ENCODE peak calls at places on chromosomes 2 and 18, in six cellular contexts. One of them, this sample, is unnamed.

GRCh38 chr2:174931724-174932123 is 73.5 kb downstream of the CHN1 start:
- DNase-seq in midbrain: no peak
- DNase-seq in fibroblast of mammary gland: peak
- DNase-seq in stimulated activated CD8-positive, alpha-beta memory T cell treated with anti-CD3 and anti-CD28 coated beads, Interleukin-15, amount 100 ng/mL, for 24 hours: no peak
- DNase-seq in AG04450: peak
- DNase-seq in GM12891: no peak
- DNase-seq in this sample: no peak

GRCh38 chr18:58979615-58980014 is 114.9 kb downstream of the ZNF532 start:
- DNase-seq in GM12891: no peak
- DNase-seq in midbrain: no peak
- DNase-seq in stimulated activated CD8-positive, alpha-beta memory T cell treated with anti-CD3 and anti-CD28 coated beads, Interleukin-15, amount 100 ng/mL, for 24 hours: no peak
- DNase-seq in fibroblast of mammary gland: no peak
- DNase-seq in AG04450: no peak
- DNase-seq in this sample: no peak

GRCh38 chr2:236166157-236166780 is 1.9 kb downstream of the GBX2 start:
- DNase-seq in midbrain: no peak
- DNase-seq in stimulated activated CD8-positive, alpha-beta memory T cell treated with anti-CD3 and anti-CD28 coated beads, Interleukin-15, amount 100 ng/mL, for 24 hours: no peak
- DNase-seq in AG04450: no peak
- DNase-seq in fibroblast of mammary gland: no peak
- DNase-seq in GM12891: no peak
- DNase-seq in this sample: no peak

GRCh38 chr2:116955646-116956045 is 858.8 kb upstream of the DDX18 start:
- DNase-seq in midbrain: no peak
- DNase-seq in AG04450: no peak
- DNase-seq in fibroblast of mammary gland: no peak
- DNase-seq in stimulated activated CD8-positive, alpha-beta memory T cell treated with anti-CD3 and anti-CD28 coated beads, Interleukin-15, amount 100 ng/mL, for 24 hours: no peak
- DNase-seq in GM12891: no peak
- DNase-seq in this sample: no peak

GRCh38 chr2:75632813-75633212 is 13.8 kb upstream of the MRPL19 start:
- DNase-seq in GM12891: no peak
- DNase-seq in AG04450: no peak
- DNase-seq in fibroblast of mammary gland: no peak
- DNase-seq in stimulated activated CD8-positive, alpha-beta memory T cell treated with anti-CD3 and anti-CD28 coated beads, Interleukin-15, amount 100 ng/mL, for 24 hours: no peak
- DNase-seq in midbrain: no peak
- DNase-seq in this sample: no peak

GRCh38 chr2:226508005-226508404 is 291.6 kb downstream of the IRS1 start:
- DNase-seq in fibroblast of mammary gland: no peak
- DNase-seq in GM12891: no peak
- DNase-seq in stimulated activated CD8-positive, alpha-beta memory T cell treated with anti-CD3 and anti-CD28 coated beads, Interleukin-15, amount 100 ng/mL, for 24 hours: no peak
- DNase-seq in midbrain: no peak
- DNase-seq in AG04450: no peak
- DNase-seq in this sample: no peak

GRCh38 chr2:185507703-185508102 is 230.9 kb upstream of the FSIP2 start:
- DNase-seq in AG04450: no peak
- DNase-seq in midbrain: no peak
- DNase-seq in GM12891: no peak
- DNase-seq in fibroblast of mammary gland: no peak
- DNase-seq in stimulated activated CD8-positive, alpha-beta memory T cell treated with anti-CD3 and anti-CD28 coated beads, Interleukin-15, amount 100 ng/mL, for 24 hours: no peak
- DNase-seq in this sample: no peak

GRCh38 chr2:145595296-145595695 is 1075.4 kb upstream of the ZEB2 start:
- DNase-seq in stimulated activated CD8-positive, alpha-beta memory T cell treated with anti-CD3 and anti-CD28 coated beads, Interleukin-15, amount 100 ng/mL, for 24 hours: no peak
- DNase-seq in fibroblast of mammary gland: peak
- DNase-seq in GM12891: no peak
- DNase-seq in midbrain: no peak
- DNase-seq in AG04450: no peak
- DNase-seq in this sample: no peak

GRCh38 chr2:11147263-11147662 is 8.0 kb upstream of the SLC66A3 start:
- DNase-seq in fibroblast of mammary gland: no peak
- DNase-seq in stimulated activated CD8-positive, alpha-beta memory T cell treated with anti-CD3 and anti-CD28 coated beads, Interleukin-15, amount 100 ng/mL, for 24 hours: no peak
- DNase-seq in midbrain: no peak
- DNase-seq in GM12891: no peak
- DNase-seq in AG04450: no peak
- DNase-seq in this sample: no peak

GRCh38 chr2:217077841-217078407 is 218.1 kb upstream of the TNP1 start:
- DNase-seq in fibroblast of mammary gland: peak
- DNase-seq in AG04450: no peak
- DNase-seq in GM12891: no peak
- DNase-seq in midbrain: no peak
- DNase-seq in stimulated activated CD8-positive, alpha-beta memory T cell treated with anti-CD3 and anti-CD28 coated beads, Interleukin-15, amount 100 ng/mL, for 24 hours: no peak
- DNase-seq in this sample: no peak

GRCh38 chr2:232884549-232885263 is 14.6 kb downstream of the SNORC start:
- DNase-seq in AG04450: no peak
- DNase-seq in GM12891: no peak
- DNase-seq in midbrain: no peak
- DNase-seq in stimulated activated CD8-positive, alpha-beta memory T cell treated with anti-CD3 and anti-CD28 coated beads, Interleukin-15, amount 100 ng/mL, for 24 hours: no peak
- DNase-seq in fibroblast of mammary gland: no peak
- DNase-seq in this sample: no peak

GRCh38 chr2:5691659-5692529 is at the start of gene SOX11:
- DNase-seq in AG04450: peak
- DNase-seq in stimulated activated CD8-positive, alpha-beta memory T cell treated with anti-CD3 and anti-CD28 coated beads, Interleukin-15, amount 100 ng/mL, for 24 hours: no peak
- DNase-seq in GM12891: no peak
- DNase-seq in fibroblast of mammary gland: no peak
- DNase-seq in midbrain: peak
- DNase-seq in this sample: no peak

GRCh38 chr2:150319085-150319484 is 168.4 kb downstream of the RND3 start:
- DNase-seq in AG04450: no peak
- DNase-seq in midbrain: no peak
- DNase-seq in stimulated activated CD8-positive, alpha-beta memory T cell treated with anti-CD3 and anti-CD28 coated beads, Interleukin-15, amount 100 ng/mL, for 24 hours: no peak
- DNase-seq in GM12891: no peak
- DNase-seq in fibroblast of mammary gland: no peak
- DNase-seq in this sample: no peak

GRCh38 chr2:85057236-85057635 is 76.0 kb upstream of the TCF7L1 start:
- DNase-seq in AG04450: no peak
- DNase-seq in stimulated activated CD8-positive, alpha-beta memory T cell treated with anti-CD3 and anti-CD28 coated beads, Interleukin-15, amount 100 ng/mL, for 24 hours: no peak
- DNase-seq in GM12891: no peak
- DNase-seq in fibroblast of mammary gland: peak
- DNase-seq in midbrain: no peak
- DNase-seq in this sample: no peak

GRCh38 chr18:24427484-24427883 is 1.0 kb downstream of the IMPACT start:
- DNase-seq in AG04450: no peak
- DNase-seq in fibroblast of mammary gland: peak
- DNase-seq in GM12891: no peak
- DNase-seq in midbrain: no peak
- DNase-seq in stimulated activated CD8-positive, alpha-beta memory T cell treated with anti-CD3 and anti-CD28 coated beads, Interleukin-15, amount 100 ng/mL, for 24 hours: no peak
- DNase-seq in this sample: no peak

GRCh38 chr18:48858676-48859075 is 92.1 kb downstream of the SMAD7 start:
- DNase-seq in AG04450: no peak
- DNase-seq in GM12891: no peak
- DNase-seq in fibroblast of mammary gland: peak
- DNase-seq in midbrain: no peak
- DNase-seq in stimulated activated CD8-positive, alpha-beta memory T cell treated with anti-CD3 and anti-CD28 coated beads, Interleukin-15, amount 100 ng/mL, for 24 hours: no peak
- DNase-seq in this sample: no peak

GRCh38 chr2:15808980-15809379 is 131.4 kb upstream of the MYCN start:
- DNase-seq in GM12891: no peak
- DNase-seq in fibroblast of mammary gland: no peak
- DNase-seq in AG04450: no peak
- DNase-seq in stimulated activated CD8-positive, alpha-beta memory T cell treated with anti-CD3 and anti-CD28 coated beads, Interleukin-15, amount 100 ng/mL, for 24 hours: no peak
- DNase-seq in midbrain: no peak
- DNase-seq in this sample: no peak

This sample was measured in NCI-H1048.